ENCODE peak calls at places on chromosomes 2 and 18, in four cellular contexts. G is PC-3, U is endothelial cell, X is sigmoid colon. K is an unnamed sample.

GRCh38 chr2:11907178-11907577 is 160.7 kb downstream of the LPIN1 start:
- DNase-seq in G (no peak), U (peak), X (no peak), K (no peak)

GRCh38 chr2:238863231-238863630 is 15.3 kb downstream of the TWIST2 start:
- DNase-seq in G (no peak), U (no peak), X (no peak), K (peak)

GRCh38 chr2:235444101-235444597 is 49.7 kb upstream of the AGAP1 start:
- DNase-seq in G (peak), U (no peak), X (no peak), K (no peak)

GRCh38 chr18:23115683-23116096 is 19.6 kb upstream of the CABLES1 start:
- DNase-seq in G (peak), U (no peak), X (no peak), K (no peak)

GRCh38 chr2:153230977-153231376 is 247.6 kb downstream of the RPRM start:
- DNase-seq in G (peak), U (no peak), X (no peak), K (no peak)

GRCh38 chr2:203104273-203104672 is 89.6 kb downstream of the NBEAL1 start:
- DNase-seq in G (no peak), U (no peak), X (no peak), K (no peak)

GRCh38 chr2:186820303-186820702 is 28.7 kb downstream of the ZSWIM2 start:
- DNase-seq in G (no peak), U (no peak), X (no peak), K (no peak)

GRCh38 chr2:71045841-71046495 is 22.5 kb upstream of the NAGK start:
- DNase-seq in G (no peak), U (no peak), X (no peak), K (no peak)

GRCh38 chr2:182240862-182241371 is 185.9 kb downstream of the PDE1A start:
- DNase-seq in G (peak), U (peak), X (peak), K (no peak)

GRCh38 chr2:25740810-25741381 is 67.5 kb upstream of the DTNB start:
- DNase-seq in G (no peak), U (no peak), X (no peak), K (no peak)

GRCh38 chr2:216692636-216693413 is 2.5 kb downstream of the IGFBP5 start:
- DNase-seq in G (peak), U (peak), X (peak), K (no peak)

GRCh38 chr2:109331864-109332848 is 203.2 kb downstream of the SH3RF3 start:
- DNase-seq in G (peak), U (peak), X (peak), K (no peak)

GRCh38 chr2:72826156-72826477 is 284 bp upstream of the EXOC6B start:
- DNase-seq in G (no peak), U (no peak), X (no peak), K (no peak)

GRCh38 chr2:72827495-72827894 is 1.7 kb upstream of the EXOC6B start:
- DNase-seq in G (no peak), U (no peak), X (no peak), K (no peak)

GRCh38 chr2:72827999-72828646 is 2.3 kb upstream of the EXOC6B start:
- DNase-seq in G (peak), U (no peak), X (no peak), K (no peak)

GRCh38 chr2:72824224-72824842 is 1.5 kb downstream of the EXOC6B start:
- DNase-seq in G (peak), U (no peak), X (no peak), K (no peak)

GRCh38 chr2:72825271-72826155 is at the start of gene EXOC6B:
- DNase-seq in G (peak), U (peak), X (peak), K (peak)
- TF ChIP-seq CTCF in G (no peak), U (peak), X (no peak), K (peak)

DNA sequence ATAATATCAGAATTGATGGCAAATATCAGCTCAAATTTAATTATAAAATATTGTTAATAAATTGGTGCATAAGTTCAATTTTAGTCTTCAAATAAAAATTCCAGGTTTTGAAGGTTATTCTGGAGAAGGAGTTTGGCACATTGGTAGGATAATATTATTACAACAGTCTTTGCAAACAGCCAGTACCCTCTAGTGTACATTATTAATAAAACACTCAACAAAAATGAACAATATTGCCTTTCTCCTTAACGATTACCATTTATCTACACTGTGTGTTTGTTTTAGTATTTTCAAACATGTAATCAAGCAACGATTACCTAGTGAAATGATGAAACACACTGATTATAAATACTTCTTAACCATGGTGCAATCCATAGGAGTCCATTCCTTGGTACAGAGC is 334.0 kb upstream of the FSIP2 start:
- DNase-seq in G (no peak), U (no peak), X (no peak), K (no peak)
- TF ChIP-seq CTCF in G (peak), U (no peak), X (no peak), K (peak)

DNA sequence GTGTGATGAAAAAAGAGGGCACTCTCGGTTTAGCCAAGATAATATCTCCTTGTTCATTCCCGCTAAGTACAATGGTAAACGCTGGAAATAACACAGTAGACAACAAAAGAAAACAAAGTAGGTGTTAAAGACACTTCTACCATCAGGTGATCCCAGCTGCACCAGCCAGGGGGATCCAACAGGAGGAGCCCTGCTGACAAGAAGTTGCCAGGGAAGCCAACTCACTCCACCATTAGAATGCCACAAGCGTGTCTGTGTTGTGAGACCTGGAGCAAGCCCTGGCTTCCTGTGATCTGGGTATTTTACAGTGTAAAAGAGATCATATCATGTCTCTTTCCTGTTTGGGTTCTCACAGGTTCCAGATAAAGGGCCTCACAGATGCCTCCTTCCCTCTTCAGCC is 117.0 kb downstream of the GRB14 start:
- DNase-seq in G (peak), U (peak), X (no peak), K (no peak)
- TF ChIP-seq CTCF in G (peak), U (peak), X (no peak), K (peak)

GRCh38 chr2:45382744-45383143 is 228.3 kb downstream of the SRBD1 start:
- DNase-seq in G (peak), U (no peak), X (no peak), K (no peak)

GRCh38 chr2:45379399-45380087 is 231.5 kb downstream of the SRBD1 start:
- DNase-seq in G (no peak), U (no peak), X (no peak), K (no peak)

DNA sequence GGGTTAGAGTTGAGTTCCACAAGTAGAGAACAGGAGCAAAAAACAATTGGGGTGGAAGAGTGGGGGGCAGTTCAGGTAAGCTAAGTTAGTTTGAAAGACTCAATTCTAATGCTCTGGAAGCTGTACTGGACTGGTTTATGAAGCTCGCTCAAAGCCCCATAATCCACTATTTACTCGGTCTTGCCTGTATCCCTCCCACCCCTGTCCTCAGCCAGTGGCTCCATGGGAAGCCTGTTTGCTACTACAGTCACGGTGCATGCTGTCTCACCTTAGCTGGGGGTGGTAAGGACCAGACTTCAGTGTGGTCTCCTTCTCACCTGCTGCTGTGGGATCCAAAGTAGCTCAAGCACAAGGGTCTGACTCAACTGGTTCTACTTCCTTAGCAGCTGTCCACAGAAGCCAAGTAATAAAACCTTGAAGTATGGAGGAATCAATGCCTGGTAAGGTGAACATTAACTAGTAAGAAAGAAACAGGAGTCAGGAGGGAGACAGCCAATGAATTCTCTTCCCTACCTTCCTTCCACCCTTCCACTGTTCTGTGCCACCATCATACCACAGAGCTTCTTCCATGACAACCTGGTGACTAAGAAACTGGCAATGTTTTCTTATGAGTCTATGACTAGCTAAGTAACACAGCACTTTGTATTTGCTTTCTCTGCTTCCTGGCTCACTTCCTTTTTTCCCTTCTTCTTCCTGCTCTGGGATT is 230.8 kb downstream of the SRBD1 start:
- DNase-seq in G (peak), U (no peak), X (no peak), K (no peak)
- TF ChIP-seq CTCF in G (no peak), U (no peak), X (no peak), K (no peak)

GRCh38 chr2:15993232-15993610 is 52.9 kb downstream of the MYCN start:
- DNase-seq in G (no peak), U (no peak), X (no peak), K (no peak)
- TF ChIP-seq CTCF in G (no peak), U (no peak), X (no peak), K (no peak)

DNA sequence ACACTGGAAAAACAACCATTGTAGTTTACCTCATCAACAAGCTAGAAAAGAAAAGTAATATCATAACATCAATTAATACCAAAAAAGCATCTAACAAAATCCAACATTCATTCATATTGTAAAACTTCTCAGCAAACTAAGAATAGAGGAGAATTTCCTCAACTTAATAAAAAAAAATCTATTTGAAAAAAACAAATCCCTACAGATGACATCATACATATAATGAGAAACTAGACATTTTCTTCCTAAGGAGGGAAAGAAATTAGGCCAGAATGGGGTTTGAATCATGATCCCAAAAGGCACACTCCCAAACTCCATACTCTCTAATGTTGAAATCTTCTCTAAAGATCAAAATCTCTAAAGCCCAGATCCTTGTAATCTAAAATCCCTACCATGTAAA is 460.0 kb downstream of the IRS1 start:
- DNase-seq in G (no peak), U (no peak), X (no peak), K (no peak)
- TF ChIP-seq CTCF in G (no peak), U (no peak), X (no peak), K (no peak)

DNA sequence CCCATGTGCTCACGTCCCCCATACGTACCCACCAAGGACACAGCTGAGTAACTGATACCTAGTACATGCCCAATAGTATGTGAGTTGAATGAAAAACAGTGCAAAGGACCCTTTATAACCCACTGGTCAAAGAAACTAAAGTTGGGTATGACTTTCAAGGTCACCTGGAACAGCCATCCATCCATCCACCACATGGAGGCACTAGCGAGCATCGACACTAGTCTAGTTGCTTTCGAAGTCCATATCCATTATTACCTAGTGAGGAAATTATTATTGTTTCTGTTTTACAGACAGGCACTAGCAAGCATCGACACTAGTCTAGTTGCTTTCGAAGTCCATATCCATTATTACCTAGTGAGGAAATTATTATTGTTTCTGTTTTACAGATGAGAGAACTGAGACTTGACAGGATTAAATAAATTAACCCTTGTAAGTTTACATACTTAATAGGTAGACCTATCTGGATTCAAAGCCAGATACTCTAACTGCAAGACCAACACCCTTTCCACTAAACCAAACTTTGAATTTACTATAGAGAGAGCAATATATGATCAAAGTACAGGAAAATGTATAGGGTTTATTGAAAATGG is 233.7 kb downstream of the METTL4 start:
- DNase-seq in G (peak), U (peak), X (no peak), K (no peak)
- TF ChIP-seq CTCF in G (peak), U (peak), X (no peak), K (peak)